ENCODE peak calls at places on chromosomes 3 and 15, in six cellular contexts. T is A549, L is K562, N is HepG2, P is GM12878, V is endothelial cell of umbilical vein. I is an unnamed sample.

GRCh38 chr3:128491900-128492352 is 1.1 kb downstream of the GATA2 start:
- DNase-seq in N (no peak), T (no peak), P (no peak), V (peak; percentile 41), L (no peak), I (peak; percentile 53)

GRCh38 chr15:62187910-62188309 is 22.8 kb upstream of the C2CD4B start:
- DNase-seq in P (no peak), V (no peak), T (no peak), N (no peak), L (no peak), I (no peak)

GRCh38 chr3:139718415-139718814 is 40.6 kb upstream of the NMNAT3 start:
- DNase-seq in N (peak; percentile 18), V (no peak), P (no peak), L (peak; percentile 20), T (peak; percentile 25), I (no peak)

GRCh38 chr3:81302045-81302444 is 459.4 kb downstream of the GBE1 start:
- DNase-seq in P (no peak), N (peak; percentile 48), T (peak; percentile 45), L (peak; percentile 31), V (peak; percentile 71), I (peak; percentile 50)

GRCh38 chr3:31772155-31772761 is 208.8 kb downstream of the OSBPL10 start:
- DNase-seq in T (no peak), L (no peak), P (no peak), V (no peak), N (no peak), I (no peak)

GRCh38 chr15:79724804-79725203 is 172.0 kb downstream of the MTHFS start:
- DNase-seq in L (no peak), N (no peak), T (no peak), V (no peak), P (no peak), I (peak; percentile 52)

GRCh38 chr3:7650466-7650865 is 789.6 kb downstream of the GRM7 start:
- DNase-seq in V (no peak), P (no peak), T (no peak), L (no peak), N (no peak), I (no peak)

GRCh38 chr15:89926158-89926557 is 13.4 kb upstream of the ARPIN start:
- DNase-seq in T (no peak), L (no peak), N (no peak), P (no peak), V (no peak), I (no peak)

GRCh38 chr15:62059818-62060115 is 480 bp downstream of the VPS13C start:
- DNase-seq in T (peak; percentile 58), P (peak; percentile 72), V (no peak), N (peak; percentile 61), L (peak; percentile 69), I (peak; percentile 88)

GRCh38 chr15:100559330-100559729 is 30.6 kb upstream of the CERS3 start:
- DNase-seq in L (no peak), N (peak; percentile 3), V (no peak), P (no peak), T (no peak), I (peak; percentile 46)

GRCh38 chr15:82263350-82263749 is 732 bp downstream of the SAXO2 start:
- DNase-seq in T (peak; percentile 68), P (no peak), N (peak; percentile 92), V (no peak), L (no peak), I (no peak)

DNA sequence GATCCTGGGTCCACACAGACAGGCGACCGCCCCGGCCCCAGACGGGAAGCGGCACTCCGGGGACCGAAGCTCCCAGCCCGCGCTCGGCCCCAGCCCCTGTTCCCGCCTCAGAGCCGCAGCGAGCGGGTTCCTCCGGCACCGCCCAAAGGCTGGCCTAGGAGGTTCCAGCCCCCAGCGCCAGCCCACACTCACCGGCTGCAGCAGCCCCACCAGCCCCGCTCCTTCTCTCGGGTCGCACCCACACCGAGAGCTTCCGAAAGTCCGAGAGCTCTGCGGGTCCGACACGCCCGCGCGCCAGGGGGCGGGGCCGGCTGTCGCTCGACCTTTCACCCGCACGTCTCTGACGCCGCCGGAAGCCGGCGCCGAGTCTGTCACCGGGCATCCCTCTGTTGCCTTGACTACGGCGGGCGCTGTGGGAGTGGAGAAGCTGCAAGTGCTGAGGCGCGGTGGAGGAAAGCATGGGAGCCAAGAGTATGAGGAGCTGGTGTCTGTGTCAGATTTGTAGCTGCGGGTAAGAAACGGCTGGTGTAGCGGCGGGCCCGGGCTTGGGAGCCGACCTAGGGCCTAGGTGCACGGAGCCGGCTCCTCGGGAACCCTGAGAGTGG is at the start of the genes EFL1 and SAXO2:
- DNase-seq in L (peak; percentile 92), V (peak; percentile 82), N (peak; percentile 70), T (peak; percentile 90), P (peak; percentile 44), I (peak; percentile 93)
- TF ChIP-seq MAX in L (peak; percentile 44), V (no peak), N (peak; percentile 40), T (peak; percentile 28), P (peak; percentile 47), I (no peak)

DNA sequence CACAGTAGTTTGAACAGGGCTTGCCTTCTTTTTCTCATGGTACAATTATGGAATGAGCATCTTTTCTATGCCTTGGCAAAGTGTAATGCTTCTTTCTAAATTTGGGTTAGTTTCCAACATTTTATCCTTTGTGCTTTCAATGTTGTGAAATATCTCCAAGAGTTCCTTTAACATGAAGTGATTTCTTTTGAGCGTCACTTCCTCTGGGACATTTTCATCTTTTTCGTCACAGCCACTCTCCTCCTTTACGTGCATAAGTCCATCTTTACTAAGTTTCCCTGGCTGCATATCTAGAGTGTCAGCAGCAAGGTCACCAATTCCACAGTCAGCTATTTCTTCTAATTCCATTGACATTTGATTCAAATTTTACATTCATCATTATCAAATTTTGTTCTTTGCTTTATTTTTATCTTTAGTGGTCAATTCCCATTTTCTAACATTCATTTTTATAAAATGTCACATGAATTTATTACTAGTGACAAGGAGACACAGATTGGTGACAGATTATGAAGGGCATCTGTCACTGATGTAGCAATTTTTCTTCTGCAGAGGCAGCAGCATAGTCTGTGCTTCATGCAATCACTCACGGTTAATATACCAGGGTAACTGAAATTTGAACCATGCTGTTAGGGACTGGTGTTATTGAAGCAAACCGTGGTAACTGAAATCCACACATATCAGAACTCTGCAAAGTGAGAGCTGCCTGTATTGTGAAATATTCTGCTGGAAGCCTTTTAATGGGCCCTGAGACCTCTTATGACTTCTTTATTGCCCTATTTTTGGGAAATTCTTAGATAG is 126.5 kb upstream of the THBS1 start:
- DNase-seq in N (peak; percentile 43), V (no peak), P (no peak), T (no peak), L (no peak), I (peak; percentile 81)
- TF ChIP-seq MYC in N (no peak), V (no peak), P (no peak), T (no peak), L (no peak), I (peak; percentile 78)

GRCh38 chr3:2976212-2976611 is 134.0 kb downstream of the IL5RA start:
- DNase-seq in N (no peak), T (no peak), P (no peak), L (no peak), V (no peak), I (no peak)

GRCh38 chr3:2983987-2984724 is 126.0 kb downstream of the IL5RA start:
- DNase-seq in L (no peak), N (no peak), V (no peak), T (no peak), P (no peak), I (no peak)

GRCh38 chr3:2978977-2979732 is 131.0 kb downstream of the IL5RA start:
- DNase-seq in T (no peak), N (no peak), V (no peak), L (no peak), P (no peak), I (no peak)
- H3K4me3 ChIP-seq in T (no peak overlapping the region), N (no peak overlapping the region), V (no peak overlapping the region), L (no peak overlapping the region), P (no peak overlapping the region), I (no peak overlapping the region)

GRCh38 chr3:117302448-117302847 is 592.9 kb downstream of the TUSC7 start:
- DNase-seq in L (no peak), V (no peak), P (no peak), T (no peak), N (no peak), I (no peak)

GRCh38 chr3:117304681-117305080 is 595.1 kb downstream of the TUSC7 start:
- DNase-seq in L (no peak), V (no peak), T (no peak), P (no peak), N (no peak), I (no peak)

GRCh38 chr3:117306299-117306698 is 596.7 kb downstream of the TUSC7 start:
- DNase-seq in V (no peak), P (peak; percentile 5), L (no peak), N (no peak), T (no peak), I (no peak)

GRCh38 chr3:117298273-117298672 is 588.7 kb downstream of the TUSC7 start:
- DNase-seq in V (no peak), L (no peak), N (no peak), T (no peak), P (no peak), I (no peak)

GRCh38 chr3:117303446-117303845 is 593.9 kb downstream of the TUSC7 start:
- DNase-seq in L (no peak), N (no peak), P (no peak), V (no peak), T (no peak), I (no peak)
- TF ChIP-seq MAX in L (no peak), N (no peak), P (no peak), V (no peak), T (no peak), I (no peak)

I was measured in NB4.